ENCODE peak calls at places on chromosomes 6 and 20, in six cellular contexts. D is LoVo; G is iris pigment epithelial cell; U is stimulated activated CD8-positive, alpha-beta memory T cell treated with anti-CD3 and anti-CD28 coated beads, Interleukin-12 subunit alpha, Interleukin-12 subunit beta, amount 100 ng/mL, for 1 hour; V is activated gamma-delta T cell; T is NCI-H774. J is an unnamed sample.

GRCh38 chr20:46354207-46354555 is 45.9 kb upstream of the CDH22 start:
- DNase-seq in D (no peak), G (no peak), U (no peak), V (no peak), T (no peak), J (no peak)

GRCh38 chr6:39084506-39084905 is 30.5 kb downstream of the SAYSD1 start:
- DNase-seq in D (no peak), G (no peak), U (no peak), V (no peak), T (no peak), J (no peak)

GRCh38 chr20:4091332-4092135 is 76.2 kb upstream of the RNF24 start:
- DNase-seq in D (peak), G (peak), U (peak), V (no peak), T (no peak), J (peak)

GRCh38 chr20:62120990-62121775 is 1.1 kb upstream of the LSM14B start:
- DNase-seq in D (no peak), G (peak), U (no peak), V (no peak), T (no peak), J (no peak)

GRCh38 chr6:123810948-123811347 is 7.3 kb downstream of the NKAIN2 start:
- DNase-seq in D (no peak), G (no peak), U (no peak), V (no peak), T (no peak), J (no peak)

GRCh38 chr6:109139109-109139508 is 43.8 kb downstream of the CEP57L1 start:
- DNase-seq in D (peak), G (peak), U (no peak), V (no peak), T (no peak), J (no peak)

GRCh38 chr6:93416575-93417420 is 2.6 kb downstream of the EPHA7 start:
- DNase-seq in D (no peak), G (peak), U (no peak), V (no peak), T (peak), J (peak)

GRCh38 chr20:17758512-17758911 is 58.7 kb downstream of the BANF2 start:
- DNase-seq in D (no peak), G (no peak), U (no peak), V (no peak), T (no peak), J (no peak)

GRCh38 chr6:126172151-126172550 is 167.8 kb upstream of the CENPW start:
- DNase-seq in D (no peak), G (no peak), U (no peak), V (no peak), T (no peak), J (no peak)

GRCh38 chr6:22071655-22072054 is 225.2 kb downstream of the PRL start:
- DNase-seq in D (no peak), G (peak), U (no peak), V (no peak), T (no peak), J (no peak)

GRCh38 chr6:8739454-8739853 is 304.1 kb upstream of the SLC35B3 start:
- DNase-seq in D (no peak), G (no peak), U (no peak), V (no peak), T (no peak), J (no peak)

GRCh38 chr6:63353282-63353630 is 33.5 kb upstream of the LGSN start:
- DNase-seq in D (no peak), G (no peak), U (no peak), V (no peak), T (no peak), J (no peak)

GRCh38 chr6:53892707-53893106 is 97.9 kb downstream of the LRRC1 start:
- DNase-seq in D (no peak), G (no peak), U (no peak), V (no peak), T (no peak), J (no peak)

GRCh38 chr6:44301782-44302564 is 11.2 kb downstream of the AARS2 start:
- DNase-seq in D (no peak), G (no peak), U (no peak), V (no peak), T (no peak), J (no peak)

GRCh38 chr6:166830891-166831363 is 125.4 kb downstream of the RNASET2 start:
- DNase-seq in D (no peak), G (no peak), U (no peak), V (no peak), T (no peak), J (no peak)

GRCh38 chr6:119584088-119584487 is 234.5 kb upstream of the MAN1A1 start:
- DNase-seq in D (no peak), G (no peak), U (no peak), V (no peak), T (no peak), J (no peak)

GRCh38 chr20:24948939-24949679 is at the start of gene CST7:
- DNase-seq in D (peak), G (no peak), U (peak), V (peak), T (no peak), J (peak)

GRCh38 chr6:110609101-110609500 is 132.7 kb upstream of the SLC22A16 start:
- DNase-seq in D (no peak), G (no peak), U (no peak), V (no peak), T (no peak), J (no peak)

GRCh38 chr6:63663147-63663877 is 27.7 kb downstream of the PHF3 start:
- DNase-seq in D (peak), G (peak), U (no peak), V (no peak), T (no peak), J (no peak)

GRCh38 chr6:161817881-161818280 is 544.0 kb upstream of the AGPAT4 start:
- DNase-seq in D (no peak), G (no peak), U (no peak), V (no peak), T (no peak), J (no peak)

J was measured in spleen.